ENCODE peak calls at places on chromosomes 1 and 21, in seven cellular contexts. M is PC-3, R is GM23248, C is neural progenitor cell, T is MM.1S, U is HCT116, L is GM23338. H is an unnamed sample.

GRCh38 chr1:208990456-208990855 is 593.1 kb upstream of the CAMK1G start:
- DNase-seq in M (no peak), R (no peak), C (no peak), T (no peak), U (no peak), L (no peak), H (no peak)

GRCh38 chr1:177023710-177024109 is 140.8 kb downstream of the ASTN1 start:
- DNase-seq in M (no peak), R (no peak), C (no peak), T (no peak), U (no peak), L (no peak), H (no peak)

GRCh38 chr1:159753386-159753785 is 27.4 kb upstream of the DUSP23 start:
- DNase-seq in M (no peak), R (no peak), C (no peak), T (no peak), U (no peak), L (no peak), H (no peak)

GRCh38 chr1:61054636-61055035 is 27.7 kb upstream of the NFIA start:
- DNase-seq in M (no peak), R (no peak), C (peak), T (no peak), U (no peak), L (peak), H (no peak)

GRCh38 chr1:21966247-21967000 is 10.4 kb upstream of the CELA3B start:
- DNase-seq in M (peak), R (peak), C (no peak), T (no peak), U (no peak), L (no peak), H (no peak)

GRCh38 chr1:242890211-242890741 is 364.8 kb downstream of the CEP170 start:
- DNase-seq in M (peak), R (peak), C (peak), T (no peak), U (no peak), L (peak), H (peak)

GRCh38 chr1:201902198-201902597 is 13.5 kb downstream of the SHISA4 start:
- DNase-seq in M (no peak), R (peak), C (no peak), T (no peak), U (no peak), L (no peak), H (no peak)

GRCh38 chr1:19203440-19203839 is 6.6 kb downstream of the UBR4 start:
- DNase-seq in M (peak), R (peak), C (no peak), T (no peak), U (no peak), L (no peak), H (no peak)

GRCh38 chr1:1045129-1045528 is 25.2 kb downstream of the AGRN start:
- DNase-seq in M (no peak), R (no peak), C (no peak), T (no peak), U (no peak), L (no peak), H (no peak)

GRCh38 chr1:117368116-117369108 is 1.2 kb downstream of the MAN1A2 start:
- DNase-seq in M (peak), R (peak), C (peak), T (peak), U (no peak), L (no peak), H (peak)

GRCh38 chr1:208437416-208437815 is 193.2 kb upstream of the PLXNA2 start:
- DNase-seq in M (peak), R (peak), C (no peak), T (peak), U (no peak), L (no peak), H (no peak)

GRCh38 chr1:48687271-48688045 is 89.2 kb downstream of the BEND5 start:
- DNase-seq in M (no peak), R (no peak), C (no peak), T (no peak), U (no peak), L (no peak), H (no peak)
- TF ChIP-seq EZH2 in M (no peak), R (no peak), C (no peak), T (no peak), U (no peak), L (no peak), H (no peak)

DNA sequence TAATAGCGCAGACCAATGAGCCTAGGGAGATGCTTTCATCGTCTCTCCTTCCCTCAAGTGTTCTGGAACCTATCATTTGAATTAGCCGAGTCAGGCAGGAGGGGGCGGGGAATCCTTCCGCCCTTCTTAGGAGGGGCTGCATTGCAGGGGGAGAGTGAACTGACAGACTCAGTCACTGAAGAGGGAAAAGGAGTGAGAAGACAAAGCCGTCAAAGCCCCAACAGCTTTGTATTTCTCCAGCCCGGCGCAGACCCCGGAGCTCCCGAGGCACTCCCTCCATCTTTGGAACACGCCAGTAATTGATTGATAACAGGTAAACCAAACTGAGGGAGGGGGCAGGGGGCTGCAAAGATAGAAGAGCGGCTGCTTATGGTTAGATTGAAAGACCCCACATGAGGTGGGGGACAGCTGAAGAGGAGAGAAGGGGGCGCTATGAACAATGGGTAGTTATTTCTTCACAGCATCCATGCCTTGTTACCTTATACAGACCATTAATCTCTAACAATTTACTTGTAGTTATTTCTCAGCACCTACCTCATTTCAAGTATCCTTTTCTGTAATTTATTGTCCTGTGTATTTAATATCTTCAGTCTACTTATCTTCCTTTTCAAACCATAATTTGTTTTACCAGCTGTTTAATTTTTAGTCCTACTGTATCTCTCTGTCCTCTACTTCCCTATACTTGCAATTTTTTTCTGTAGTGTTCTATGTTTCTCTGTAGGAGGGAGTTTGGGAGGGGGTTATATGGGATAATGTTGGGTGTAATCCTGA is at the start of gene MLLT11:
- DNase-seq in M (peak), R (peak), C (peak), T (no peak), U (no peak), L (peak), H (peak)
- TF ChIP-seq EZH2phosphoT487 in M (no peak), R (no peak), C (no peak), T (no peak), U (no peak), L (no peak), H (no peak)

DNA sequence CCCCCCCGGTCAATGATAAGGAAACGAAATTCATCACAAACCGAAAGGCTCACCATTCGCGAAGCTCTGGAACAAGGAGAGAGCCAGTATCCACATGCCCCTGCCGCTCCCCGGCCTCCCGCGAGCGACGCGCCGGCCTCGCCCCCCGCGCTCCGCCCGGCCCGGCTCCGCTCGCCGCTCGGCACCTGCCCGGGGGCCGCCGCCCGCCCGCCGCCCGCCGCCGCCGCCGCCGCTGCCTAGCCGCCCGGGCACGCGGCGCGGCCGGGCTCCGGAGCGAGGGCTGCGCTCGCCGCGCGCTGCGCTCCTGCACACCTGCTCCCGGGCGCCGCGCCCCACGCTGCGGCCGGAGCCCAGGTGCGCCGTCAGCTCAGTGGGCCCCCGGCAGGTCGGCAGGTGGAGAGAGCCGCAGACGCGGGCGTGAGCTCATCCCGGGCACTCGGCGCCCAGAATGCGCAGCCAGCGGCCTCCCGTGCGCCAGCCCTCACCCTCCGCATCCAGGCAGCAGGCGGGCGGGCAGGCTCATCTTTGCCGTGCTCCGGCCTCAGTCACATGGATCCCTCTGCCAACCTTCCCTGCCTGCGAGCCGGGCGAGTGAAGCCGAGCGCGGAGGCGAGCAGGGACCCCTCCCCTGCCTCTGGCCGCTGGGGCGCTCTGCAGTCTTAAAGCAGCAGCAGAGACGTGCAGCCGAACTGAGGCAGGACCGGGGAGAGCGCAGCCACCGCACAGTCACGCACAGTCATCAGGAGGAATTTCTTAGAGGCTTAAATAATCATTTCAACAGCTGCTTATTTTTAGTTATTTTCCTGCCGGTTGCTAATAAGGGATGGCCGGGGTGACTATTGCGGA is at the start of gene DSCAM:
- DNase-seq in M (no peak), R (no peak), C (peak), T (no peak), U (no peak), L (peak), H (peak)
- H3K4me2 ChIP-seq in M (peak), R (no peak), C (peak), T (no peak), U (no peak), L (peak), H (peak)

DNA sequence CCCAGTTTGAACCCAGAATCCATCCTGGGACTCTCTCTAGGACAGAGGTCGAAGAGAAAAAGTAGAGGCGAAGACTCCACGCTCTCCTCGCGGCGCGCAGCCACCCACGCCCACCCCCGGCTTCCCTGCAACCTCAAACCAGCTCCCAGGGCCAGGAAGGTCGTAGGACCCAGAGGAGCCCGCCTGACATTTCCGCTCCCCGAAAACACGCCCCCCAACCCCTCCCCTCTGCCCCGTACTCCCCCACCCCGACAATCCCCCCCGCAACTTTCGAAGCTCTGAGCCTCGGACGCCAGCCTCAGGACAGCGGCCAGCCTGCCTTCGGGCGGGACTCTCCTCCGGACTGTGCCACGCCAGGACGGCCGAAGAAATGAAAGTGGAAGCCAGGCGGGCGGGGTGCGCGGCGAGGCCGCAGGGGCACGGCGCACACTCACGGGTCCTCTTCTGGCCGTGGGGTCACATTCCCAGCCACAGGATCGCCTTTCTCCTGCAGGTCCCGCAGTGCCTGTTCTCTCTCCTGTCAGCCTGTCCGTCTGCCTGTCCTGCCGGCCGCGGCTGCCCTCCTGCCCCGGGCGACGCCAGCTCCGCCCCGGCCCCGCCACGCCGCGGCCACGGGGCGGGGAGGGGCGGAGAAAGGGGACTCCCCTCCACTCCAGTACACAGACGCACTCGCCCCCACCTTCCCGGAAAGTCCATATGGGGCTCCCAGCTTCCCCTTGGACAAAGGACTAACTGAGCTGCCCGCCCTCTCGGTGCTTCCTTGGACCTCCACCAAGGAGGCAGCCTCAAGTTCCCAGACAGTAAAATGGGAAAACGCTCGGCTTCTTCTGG is at the start of gene MOB3C:
- DNase-seq in M (peak), R (peak), C (peak), T (peak), U (no peak), L (peak), H (peak)
- TF ChIP-seq EZH2 in M (no peak), R (no peak), C (no peak), T (no peak), U (no peak), L (no peak), H (no peak)

GRCh38 chr1:37169241-37169640 is 134.9 kb upstream of the GRIK3 start:
- DNase-seq in M (no peak), R (no peak), C (no peak), T (no peak), U (no peak), L (no peak), H (no peak)

GRCh38 chr1:37166005-37166404 is 131.7 kb upstream of the GRIK3 start:
- DNase-seq in M (no peak), R (no peak), C (no peak), T (no peak), U (no peak), L (no peak), H (no peak)

GRCh38 chr1:37169743-37170275 is 135.5 kb upstream of the GRIK3 start:
- DNase-seq in M (no peak), R (no peak), C (peak), T (no peak), U (no peak), L (no peak), H (no peak)

GRCh38 chr1:37171651-37172050 is 137.3 kb upstream of the GRIK3 start:
- DNase-seq in M (no peak), R (no peak), C (no peak), T (no peak), U (no peak), L (no peak), H (no peak)

GRCh38 chr1:37167479-37167878 is 133.2 kb upstream of the GRIK3 start:
- DNase-seq in M (no peak), R (no peak), C (no peak), T (no peak), U (no peak), L (no peak), H (no peak)
- TF ChIP-seq EZH2phosphoT487 in M (no peak), R (no peak), C (no peak), T (no peak), U (no peak), L (no peak), H (no peak)

GRCh38 chr21:46516068-46516467 is 57.4 kb downstream of the DIP2A start:
- DNase-seq in M (no peak), R (no peak), C (no peak), T (no peak), U (no peak), L (no peak), H (no peak)
- H3K4me2 ChIP-seq in M (no peak), R (no peak), C (no peak), T (no peak), U (no peak), L (no peak), H (no peak)